ENCODE peak calls at places on chromosomes 2 and 18, in nine cellular contexts. One of them, this sample, is unnamed.

GRCh38 chr2:233801357-233802131 is 23.4 kb downstream of the MROH2A start:
- DNase-seq in Peyer's patch: peak; percentile 21
- DNase-seq in K562: no peak
- DNase-seq in testis: peak; percentile 6
- DNase-seq in stomach: peak; percentile 14
- DNase-seq in prostate gland: no peak
- DNase-seq in A549: no peak
- DNase-seq in ovary: peak; percentile 7
- DNase-seq in heart left ventricle: no peak
- DNase-seq in this sample: no peak

GRCh38 chr2:209476367-209477191 is 52.7 kb downstream of the MAP2 start:
- DNase-seq in heart left ventricle: no peak
- DNase-seq in A549: no peak
- DNase-seq in K562: no peak
- DNase-seq in stomach: peak; percentile 32
- DNase-seq in prostate gland: no peak
- DNase-seq in testis: no peak
- DNase-seq in Peyer's patch: no peak
- DNase-seq in ovary: no peak
- DNase-seq in this sample: peak; percentile 31

GRCh38 chr2:36965196-36965595 is 1.1 kb downstream of the STRN start:
- DNase-seq in K562: no peak
- DNase-seq in testis: no peak
- DNase-seq in ovary: no peak
- DNase-seq in Peyer's patch: no peak
- DNase-seq in prostate gland: no peak
- DNase-seq in A549: no peak
- DNase-seq in stomach: no peak
- DNase-seq in heart left ventricle: no peak
- DNase-seq in this sample: no peak

GRCh38 chr18:21071071-21071470 is 40.5 kb downstream of the ROCK1 start:
- DNase-seq in K562: no peak
- DNase-seq in Peyer's patch: no peak
- DNase-seq in heart left ventricle: no peak
- DNase-seq in prostate gland: no peak
- DNase-seq in testis: no peak
- DNase-seq in stomach: no peak
- DNase-seq in A549: no peak
- DNase-seq in ovary: no peak
- DNase-seq in this sample: no peak

GRCh38 chr2:147506889-147507288 is 337.9 kb upstream of the ACVR2A start:
- DNase-seq in heart left ventricle: no peak
- DNase-seq in testis: no peak
- DNase-seq in K562: no peak
- DNase-seq in ovary: no peak
- DNase-seq in A549: no peak
- DNase-seq in Peyer's patch: no peak
- DNase-seq in stomach: no peak
- DNase-seq in prostate gland: no peak
- DNase-seq in this sample: no peak

GRCh38 chr2:234620018-234620417 is 123.1 kb upstream of the ARL4C start:
- DNase-seq in ovary: no peak
- DNase-seq in Peyer's patch: no peak
- DNase-seq in K562: no peak
- DNase-seq in A549: no peak
- DNase-seq in stomach: no peak
- DNase-seq in testis: no peak
- DNase-seq in prostate gland: no peak
- DNase-seq in heart left ventricle: no peak
- DNase-seq in this sample: no peak

GRCh38 chr2:219453691-219454131 is 19.1 kb downstream of the SPEG start:
- DNase-seq in testis: no peak
- DNase-seq in prostate gland: peak; percentile 46
- DNase-seq in A549: no peak
- DNase-seq in heart left ventricle: peak; percentile 87
- DNase-seq in stomach: no peak
- DNase-seq in ovary: peak; percentile 71
- DNase-seq in K562: no peak
- DNase-seq in Peyer's patch: no peak
- DNase-seq in this sample: no peak

GRCh38 chr2:1915746-1916145 is 171.4 kb upstream of the PXDN start:
- DNase-seq in Peyer's patch: no peak
- DNase-seq in K562: no peak
- DNase-seq in testis: no peak
- DNase-seq in ovary: no peak
- DNase-seq in heart left ventricle: no peak
- DNase-seq in prostate gland: no peak
- DNase-seq in stomach: no peak
- DNase-seq in A549: no peak
- DNase-seq in this sample: no peak

GRCh38 chr2:65835106-65835505 is 402.7 kb upstream of the SPRED2 start:
- DNase-seq in heart left ventricle: no peak
- DNase-seq in Peyer's patch: no peak
- DNase-seq in testis: no peak
- DNase-seq in stomach: no peak
- DNase-seq in K562: no peak
- DNase-seq in prostate gland: no peak
- DNase-seq in A549: no peak
- DNase-seq in ovary: no peak
- DNase-seq in this sample: no peak

GRCh38 chr2:18373664-18374063 is 186.8 kb downstream of the RDH14 start:
- DNase-seq in ovary: no peak
- DNase-seq in K562: no peak
- DNase-seq in Peyer's patch: no peak
- DNase-seq in A549: no peak
- DNase-seq in prostate gland: no peak
- DNase-seq in stomach: no peak
- DNase-seq in testis: no peak
- DNase-seq in heart left ventricle: no peak
- DNase-seq in this sample: no peak

GRCh38 chr2:158172719-158173118 is 71.0 kb downstream of the UPP2 start:
- DNase-seq in K562: no peak
- DNase-seq in heart left ventricle: no peak
- DNase-seq in ovary: no peak
- DNase-seq in Peyer's patch: no peak
- DNase-seq in stomach: no peak
- DNase-seq in A549: no peak
- DNase-seq in testis: no peak
- DNase-seq in prostate gland: no peak
- DNase-seq in this sample: no peak

GRCh38 chr2:176852667-176853066 is 359.9 kb upstream of the HNRNPA3 start:
- DNase-seq in Peyer's patch: no peak
- DNase-seq in heart left ventricle: no peak
- DNase-seq in ovary: no peak
- DNase-seq in prostate gland: no peak
- DNase-seq in stomach: no peak
- DNase-seq in K562: no peak
- DNase-seq in testis: no peak
- DNase-seq in A549: no peak
- DNase-seq in this sample: no peak

GRCh38 chr2:120239488-120240287 is 13.0 kb upstream of the RALB start:
- DNase-seq in stomach: no peak
- DNase-seq in A549: peak; percentile 35
- DNase-seq in heart left ventricle: peak; percentile 81
- DNase-seq in testis: no peak
- DNase-seq in Peyer's patch: peak; percentile 46
- DNase-seq in ovary: peak; percentile 61
- DNase-seq in prostate gland: no peak
- DNase-seq in K562: peak; percentile 35
- DNase-seq in this sample: peak; percentile 68

GRCh38 chr2:18050001-18050400 is 171.5 kb downstream of the KCNS3 start:
- DNase-seq in heart left ventricle: no peak
- DNase-seq in prostate gland: no peak
- DNase-seq in Peyer's patch: no peak
- DNase-seq in ovary: no peak
- DNase-seq in A549: no peak
- DNase-seq in stomach: no peak
- DNase-seq in testis: no peak
- DNase-seq in K562: no peak
- DNase-seq in this sample: no peak

GRCh38 chr18:9673296-9674251 is 34.5 kb upstream of the RAB31 start:
- DNase-seq in testis: peak; percentile 56
- DNase-seq in ovary: no peak
- DNase-seq in K562: no peak
- DNase-seq in heart left ventricle: peak; percentile 34
- DNase-seq in Peyer's patch: peak; percentile 63
- DNase-seq in A549: peak; percentile 94
- DNase-seq in stomach: peak; percentile 74
- DNase-seq in prostate gland: no peak
- DNase-seq in this sample: peak; percentile 94

GRCh38 chr2:61470122-61470951 is 550 bp downstream of the USP34 start:
- DNase-seq in ovary: peak; percentile 89
- DNase-seq in A549: peak; percentile 82
- DNase-seq in K562: peak; percentile 90
- DNase-seq in prostate gland: peak; percentile 90
- DNase-seq in testis: peak; percentile 92
- DNase-seq in stomach: peak; percentile 91
- DNase-seq in heart left ventricle: peak; percentile 92
- DNase-seq in Peyer's patch: peak; percentile 93
- DNase-seq in this sample: peak; percentile 93
- TF ChIP-seq POLR2A in ovary: no peak
- TF ChIP-seq POLR2A in A549: peak; percentile 19
- TF ChIP-seq POLR2A in K562: no peak
- TF ChIP-seq POLR2A in prostate gland: peak; percentile 41
- TF ChIP-seq POLR2A in testis: no peak
- TF ChIP-seq POLR2A in stomach: no peak
- TF ChIP-seq POLR2A in heart left ventricle: no peak
- TF ChIP-seq POLR2A in Peyer's patch: peak; percentile 53
- TF ChIP-seq POLR2A in this sample: peak; percentile 15

DNA sequence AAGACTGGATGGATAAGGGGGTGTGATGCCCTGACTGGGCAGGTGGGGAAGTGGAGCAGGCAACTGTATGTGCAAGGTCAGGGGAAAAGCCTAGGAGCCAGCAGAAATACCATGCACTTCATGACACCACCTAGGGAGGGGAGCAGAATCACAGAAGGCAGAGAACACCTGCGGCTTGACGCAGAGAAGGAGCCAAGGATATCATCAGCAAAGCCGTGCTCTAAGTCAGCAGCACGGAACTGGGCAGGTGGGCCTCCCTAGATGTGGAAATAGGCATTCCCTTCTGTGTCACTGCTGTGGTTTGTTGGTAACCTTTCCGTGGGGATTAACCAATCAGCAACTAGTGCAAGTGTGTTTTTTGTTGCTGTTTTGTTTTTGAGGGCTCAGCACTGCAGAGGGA is 41.3 kb downstream of the HDLBP start:
- DNase-seq in testis: no peak
- DNase-seq in ovary: no peak
- DNase-seq in K562: no peak
- DNase-seq in A549: no peak
- DNase-seq in Peyer's patch: no peak
- DNase-seq in prostate gland: no peak
- DNase-seq in heart left ventricle: no peak
- DNase-seq in stomach: peak; percentile 26
- DNase-seq in this sample: peak; percentile 60
- TF ChIP-seq CTCF in testis: no peak
- TF ChIP-seq CTCF in ovary: no peak
- TF ChIP-seq CTCF in K562: no peak
- TF ChIP-seq CTCF in A549: no peak
- TF ChIP-seq CTCF in Peyer's patch: no peak
- TF ChIP-seq CTCF in prostate gland: no peak
- TF ChIP-seq CTCF in heart left ventricle: no peak
- TF ChIP-seq CTCF in stomach: no peak
- TF ChIP-seq CTCF in this sample: peak; percentile 37

DNA sequence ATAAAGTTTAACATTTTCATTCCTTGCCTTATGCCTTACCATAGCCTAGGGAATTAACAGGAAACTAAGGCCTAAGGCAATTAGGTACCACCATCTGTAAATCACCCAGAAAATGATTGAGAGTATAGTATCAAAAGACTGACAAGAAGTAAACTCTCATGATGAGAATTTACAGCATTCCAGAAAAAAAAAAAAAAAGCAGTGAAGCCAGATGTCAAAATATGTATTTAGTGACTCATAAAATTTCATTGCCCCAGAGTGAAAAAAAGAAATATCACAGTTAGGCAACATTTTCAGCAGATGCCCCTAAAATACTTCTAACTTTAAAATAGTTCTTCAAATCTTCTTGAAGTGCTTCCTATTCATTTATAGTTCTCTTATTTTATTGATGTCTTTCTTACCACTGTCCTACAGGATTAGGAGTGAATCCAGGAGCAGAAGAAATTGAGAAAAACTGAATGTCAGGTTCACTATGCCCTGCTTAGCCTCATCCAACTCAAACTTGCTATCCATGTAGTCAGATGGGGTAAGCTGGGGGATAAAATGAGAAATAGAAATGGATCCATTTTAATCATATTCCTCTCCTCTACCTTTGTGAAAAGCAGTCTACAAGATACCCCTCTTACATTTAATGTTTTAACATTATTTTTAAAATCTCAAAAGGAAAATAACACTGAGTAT is 57.3 kb upstream of the TANK start:
- DNase-seq in Peyer's patch: no peak
- DNase-seq in prostate gland: no peak
- DNase-seq in K562: no peak
- DNase-seq in stomach: no peak
- DNase-seq in A549: no peak
- DNase-seq in testis: no peak
- DNase-seq in ovary: no peak
- DNase-seq in heart left ventricle: no peak
- DNase-seq in this sample: no peak
- H3K27ac ChIP-seq in Peyer's patch: no peak overlapping the region
- H3K27ac ChIP-seq in prostate gland: no peak overlapping the region
- H3K27ac ChIP-seq in K562: no peak overlapping the region
- H3K27ac ChIP-seq in stomach: no peak overlapping the region
- H3K27ac ChIP-seq in A549: peak overlapping the region; percentile 59
- H3K27ac ChIP-seq in testis: no peak overlapping the region
- H3K27ac ChIP-seq in ovary: no peak overlapping the region
- H3K27ac ChIP-seq in heart left ventricle: no peak overlapping the region
- H3K27ac ChIP-seq in this sample: no peak overlapping the region

GRCh38 chr2:241496904-241497877 is 11.2 kb downstream of the STK25 start:
- DNase-seq in stomach: peak; percentile 62
- DNase-seq in A549: no peak
- DNase-seq in heart left ventricle: no peak
- DNase-seq in testis: no peak
- DNase-seq in prostate gland: no peak
- DNase-seq in K562: no peak
- DNase-seq in ovary: no peak
- DNase-seq in Peyer's patch: peak; percentile 78
- DNase-seq in this sample: no peak
- TF ChIP-seq POLR2A in stomach: no peak
- TF ChIP-seq POLR2A in A549: no peak
- TF ChIP-seq POLR2A in heart left ventricle: no peak
- TF ChIP-seq POLR2A in testis: no peak
- TF ChIP-seq POLR2A in prostate gland: no peak
- TF ChIP-seq POLR2A in K562: no peak
- TF ChIP-seq POLR2A in ovary: no peak
- TF ChIP-seq POLR2A in Peyer's patch: no peak
- TF ChIP-seq POLR2A in this sample: no peak

GRCh38 chr2:138324068-138324771 is 177.3 kb upstream of the SPOPL start:
- DNase-seq in testis: no peak
- DNase-seq in Peyer's patch: no peak
- DNase-seq in prostate gland: no peak
- DNase-seq in K562: no peak
- DNase-seq in heart left ventricle: no peak
- DNase-seq in stomach: no peak
- DNase-seq in ovary: no peak
- DNase-seq in A549: no peak
- DNase-seq in this sample: peak; percentile 33
- TF ChIP-seq CTCF in testis: no peak
- TF ChIP-seq CTCF in Peyer's patch: no peak
- TF ChIP-seq CTCF in prostate gland: no peak
- TF ChIP-seq CTCF in K562: no peak
- TF ChIP-seq CTCF in heart left ventricle: no peak
- TF ChIP-seq CTCF in stomach: no peak
- TF ChIP-seq CTCF in ovary: no peak
- TF ChIP-seq CTCF in A549: no peak
- TF ChIP-seq CTCF in this sample: no peak

This sample was measured in body of pancreas.